ENCODE peak calls at places on chromosomes 12 and 14, in seven cellular contexts. S is thoracic aorta, Q is sigmoid colon, J is PC-3, X is trophoblast cell, Y is transverse colon, B is heart left ventricle. R is an unnamed sample. For H3K9me3, the result is how much of the 10 kb centered on the place peaks cover.

GRCh38 chr14:35940291-35940690 is 114.2 kb downstream of the BRMS1L start:
- DNase-seq in Y (no peak), J (no peak), B (no peak), S (no peak), Q (no peak), X (no peak), R (no peak)

GRCh38 chr12:90909069-90909676 is 45.8 kb downstream of the CCER1 start:
- DNase-seq in S (no peak), X (peak), Q (no peak), J (peak), B (no peak), Y (no peak), R (no peak)

GRCh38 chr12:5656836-5657235 is 224.9 kb downstream of the NTF3 start:
- DNase-seq in Y (no peak), J (no peak), Q (no peak), B (no peak), S (no peak), X (no peak), R (no peak)

GRCh38 chr12:129729170-129729569 is 174.7 kb downstream of the TMEM132D start:
- DNase-seq in S (no peak), J (no peak), B (no peak), Q (no peak), Y (no peak), X (no peak), R (no peak)

GRCh38 chr12:64890873-64891468 is 66.5 kb downstream of the TBC1D30 start:
- DNase-seq in S (no peak), B (no peak), X (no peak), Q (no peak), Y (no peak), J (peak), R (no peak)

GRCh38 chr12:90959538-90960139 is 4.7 kb upstream of the CCER1 start:
- DNase-seq in X (peak), J (peak), S (no peak), Q (no peak), B (no peak), Y (no peak), R (no peak)

GRCh38 chr12:85504624-85505023 is 224.6 kb downstream of the ALX1 start:
- DNase-seq in B (no peak), X (no peak), Q (no peak), J (no peak), S (no peak), Y (no peak), R (no peak)

GRCh38 chr14:93657875-93658274 is 130.4 kb downstream of the PRIMA1 start:
- DNase-seq in X (no peak), Y (no peak), S (no peak), Q (no peak), J (no peak), B (no peak), R (no peak)

GRCh38 chr14:90319173-90319572 is 12.6 kb downstream of the NRDE2 start:
- DNase-seq in B (no peak), X (no peak), Q (no peak), Y (no peak), S (no peak), J (peak), R (no peak)

GRCh38 chr14:52888159-52888558 is 62.7 kb downstream of the FERMT2 start:
- DNase-seq in Y (no peak), J (no peak), S (no peak), Q (no peak), X (no peak), B (no peak), R (no peak)

GRCh38 chr14:26606729-26607128 is 8.9 kb upstream of the NOVA1 start:
- DNase-seq in B (no peak), S (no peak), Q (no peak), J (no peak), Y (no peak), X (no peak), R (no peak)

GRCh38 chr14:33674716-33675115 is 276.2 kb downstream of the EGLN3 start:
- DNase-seq in Y (no peak), Q (no peak), B (no peak), X (no peak), J (no peak), S (no peak), R (no peak)

GRCh38 chr12:110796952-110797351 is 49.8 kb upstream of the CCDC63 start:
- DNase-seq in J (peak), Q (no peak), X (peak), S (no peak), B (no peak), Y (no peak), R (no peak)

GRCh38 chr12:116739381-116739887 is 1.3 kb downstream of the RNFT2 start:
- DNase-seq in X (no peak), S (no peak), J (no peak), B (no peak), Q (no peak), Y (no peak), R (no peak)

GRCh38 chr12:24991209-24992049 is 42.5 kb upstream of the BCAT1 start:
- DNase-seq in X (peak), Q (no peak), Y (no peak), S (no peak), J (peak), B (no peak), R (no peak)

GRCh38 chr12:107108995-107109508 is 15.7 kb upstream of the CRY1 start:
- DNase-seq in J (no peak), Q (no peak), S (no peak), Y (no peak), B (no peak), X (no peak), R (no peak)

GRCh38 chr12:26097046-26097878 is 27.6 kb downstream of the BHLHE41 start:
- DNase-seq in S (no peak), J (peak), B (peak), X (peak), Y (peak), Q (peak), R (peak)

GRCh38 chr12:118404876-118405521 is 28.6 kb downstream of the SUDS3 start:
- DNase-seq in B (no peak), X (peak), Q (peak), J (peak), S (peak), Y (peak), R (peak)

GRCh38 chr14:68711551-68712437 is 81.1 kb downstream of the ZFP36L1 start:
- DNase-seq in J (no peak), Q (peak), S (no peak), X (no peak), Y (no peak), B (no peak), R (peak)

GRCh38 chr12:121916719-121917118 is 1.7 kb upstream of the CFAP251 start:
- DNase-seq in B (no peak), X (no peak), Q (no peak), S (no peak), Y (no peak), J (peak), R (no peak)

GRCh38 chr12:83690465-83690864 is 1003.8 kb downstream of the TMTC2 start:
- DNase-seq in X (no peak), Q (no peak), B (no peak), Y (no peak), S (no peak), J (no peak), R (no peak)

GRCh38 chr12:107296681-107297086 is 203.3 kb upstream of the CRY1 start:
- DNase-seq in X (no peak), S (no peak), B (no peak), J (peak), Y (no peak), Q (no peak), R (no peak)

GRCh38 chr14:66709292-66709691 is 201.3 kb downstream of the GPHN start:
- DNase-seq in X (no peak), B (no peak), Y (no peak), J (peak), S (no peak), Q (no peak), R (no peak)

GRCh38 chr14:56660677-56661389 is 81.2 kb downstream of the TMEM260 start:
- DNase-seq in J (no peak), X (no peak), B (no peak), Y (no peak), S (no peak), Q (no peak), R (no peak)

GRCh38 chr12:12784911-12785814 is at the start of gene APOLD1:
- DNase-seq in J (no peak), B (no peak), Y (no peak), X (no peak), S (no peak), Q (peak), R (no peak)

GRCh38 chr12:75890141-75890540 is 141.4 kb downstream of the PHLDA1 start:
- DNase-seq in X (no peak), Q (no peak), Y (no peak), J (no peak), B (no peak), S (no peak), R (no peak)

GRCh38 chr14:71532349-71532748 is 399.9 kb upstream of the RGS6 start:
- DNase-seq in B (no peak), Y (no peak), J (no peak), S (no peak), Q (no peak), X (no peak), R (no peak)

GRCh38 chr12:57836442-57837375 is 9.8 kb downstream of the CTDSP2 start:
- DNase-seq in S (no peak), B (peak), Y (peak), J (peak), Q (peak), X (no peak), R (no peak)

GRCh38 chr12:51086933-51087332 is 3.5 kb upstream of the CSRNP2 start:
- DNase-seq in S (no peak), Q (no peak), X (no peak), Y (no peak), B (no peak), J (no peak), R (no peak)

DNA sequence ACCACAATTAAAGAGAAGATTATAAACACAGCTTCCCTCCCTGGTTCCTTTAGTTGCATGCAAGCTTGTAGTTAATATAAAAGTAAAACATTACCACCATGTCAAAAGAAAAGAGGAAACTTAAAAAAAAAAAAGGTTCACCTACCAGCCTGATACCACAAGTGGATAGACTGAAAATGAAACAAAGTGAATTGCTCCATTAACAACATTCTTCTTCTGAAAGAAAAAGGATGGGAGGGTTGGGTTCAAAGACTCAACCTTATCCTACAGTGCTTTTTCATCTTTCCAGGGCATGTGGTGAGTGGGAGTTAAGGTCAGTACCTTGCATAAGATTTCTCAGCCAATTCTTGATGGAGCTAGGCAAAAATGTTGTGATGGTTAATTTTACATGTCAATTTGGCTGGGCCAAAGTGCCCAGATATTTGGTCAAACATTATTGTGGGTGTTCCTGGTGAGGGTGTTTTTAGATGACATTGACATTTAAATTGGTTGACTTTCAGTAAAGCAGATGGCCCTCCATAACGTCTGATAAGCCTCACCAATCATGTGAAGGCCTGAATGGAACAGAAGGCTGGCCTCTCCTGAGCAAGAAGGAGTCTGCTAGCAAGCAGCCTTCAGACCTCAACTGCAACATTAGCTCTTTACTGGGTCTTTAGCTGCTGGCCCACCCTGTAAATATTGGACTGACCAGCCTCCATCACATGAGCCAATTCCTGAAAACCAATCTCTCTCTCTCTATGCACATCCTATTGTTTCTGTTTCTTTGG is 28.8 kb downstream of the VCPKMT start:
- DNase-seq in X (no peak), Q (no peak), B (no peak), J (no peak), Y (no peak), S (no peak), R (no peak)
- H3K27ac ChIP-seq in X (no peak), Q (no peak), B (no peak), J (no peak), Y (no peak), S (no peak), R (peak)

DNA sequence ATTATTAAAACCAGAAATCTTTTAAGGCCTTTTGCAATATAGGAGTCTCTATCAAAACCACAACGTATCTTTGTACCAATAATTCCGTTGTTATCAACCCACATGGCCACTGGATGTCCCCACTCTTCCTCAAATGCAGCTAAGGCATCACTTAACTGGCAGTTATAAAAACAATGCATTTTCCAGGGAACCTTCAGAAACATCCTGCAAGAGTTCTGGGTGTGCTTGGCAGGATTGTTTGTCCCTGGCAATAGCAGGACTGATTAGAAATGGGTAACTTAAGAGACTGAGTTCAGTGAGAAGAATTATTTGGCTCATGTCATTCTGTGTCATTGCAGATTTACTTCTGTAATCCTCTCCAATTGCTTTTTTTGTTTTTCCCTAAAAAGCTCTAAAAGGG is 112.0 kb downstream of the SLC15A5 start:
- DNase-seq in S (no peak), X (peak), Q (peak), Y (peak), B (no peak), J (peak), R (no peak)
- H3K9me3 ChIP-seq in S (under half), X (under half), Q (under half), Y (under half), B (under half), J (under half), R (under half)

DNA sequence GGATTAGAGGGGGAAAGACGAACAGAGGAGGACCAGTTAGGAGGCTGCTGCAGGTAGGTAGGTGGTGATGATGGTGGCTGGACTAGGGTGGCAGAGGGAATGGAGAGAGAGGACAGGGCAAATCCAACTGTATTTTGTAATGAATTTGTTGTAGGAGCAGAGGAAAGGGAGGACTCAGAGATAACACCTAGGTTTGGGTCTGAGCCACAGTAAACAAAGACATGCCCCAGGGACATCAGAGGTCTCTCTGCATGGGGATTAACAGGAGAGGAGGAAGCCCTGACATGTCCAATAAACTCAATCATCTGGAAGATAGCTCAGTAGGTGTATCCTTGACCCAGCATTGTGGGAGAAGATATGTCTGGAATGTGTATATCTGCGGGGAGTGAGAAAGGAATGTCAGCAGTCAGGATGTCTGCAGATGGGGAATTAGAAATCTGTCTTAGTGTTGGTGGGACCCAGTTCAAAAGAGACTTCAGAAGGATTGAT is 4.7 kb upstream of the SLC48A1 start:
- DNase-seq in B (no peak), J (peak), Y (no peak), S (no peak), X (peak), Q (no peak), R (no peak)
- H3K27ac ChIP-seq in B (no peak), J (no peak), Y (no peak), S (no peak), X (peak), Q (no peak), R (no peak)

GRCh38 chr14:40280652-40281051 is 848.4 kb upstream of the FBXO33 start:
- DNase-seq in J (peak), Q (no peak), B (no peak), S (no peak), X (no peak), Y (no peak), R (no peak)
- H3K9me3 ChIP-seq in J (under half), Q (under half), B (under half), S (under half), X (under half), Y (under half), R (under half)

DNA sequence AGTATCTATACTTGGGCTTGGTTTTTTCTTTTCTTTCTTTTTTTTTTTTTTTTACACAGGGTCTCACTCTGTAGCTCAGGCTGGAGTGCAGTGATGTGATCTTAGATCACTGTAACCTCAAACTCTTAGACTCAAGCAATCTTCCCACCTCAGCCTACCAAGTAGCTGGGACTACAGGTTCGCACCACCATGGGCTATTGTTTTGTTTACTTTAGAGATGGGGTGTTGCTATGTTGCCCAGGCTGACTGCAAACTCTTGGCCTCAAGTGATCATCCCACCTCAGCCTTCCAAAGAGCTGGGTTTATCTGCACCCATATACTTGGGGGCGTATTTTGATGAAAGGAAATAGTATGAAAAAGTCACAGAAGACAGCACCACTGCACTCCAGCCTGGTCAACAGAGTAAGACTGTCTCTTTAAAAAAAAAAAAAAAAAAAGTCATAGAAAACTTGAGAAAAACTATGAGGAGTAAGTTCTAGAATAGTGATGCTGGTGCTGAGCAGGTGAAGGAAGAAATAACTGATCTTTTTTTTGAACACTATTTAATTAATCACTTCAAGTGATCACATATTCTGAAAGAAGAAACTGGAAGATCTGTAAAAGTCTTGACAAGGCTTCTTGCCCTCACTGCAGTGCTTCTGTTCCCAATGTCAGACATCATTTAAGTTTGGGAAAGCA is 53.8 kb upstream of the NPFF start:
- DNase-seq in S (no peak), J (no peak), B (no peak), X (no peak), Y (no peak), Q (no peak), R (no peak)
- H3K27ac ChIP-seq in S (peak), J (peak), B (no peak), X (no peak), Y (peak), Q (no peak), R (no peak)

DNA sequence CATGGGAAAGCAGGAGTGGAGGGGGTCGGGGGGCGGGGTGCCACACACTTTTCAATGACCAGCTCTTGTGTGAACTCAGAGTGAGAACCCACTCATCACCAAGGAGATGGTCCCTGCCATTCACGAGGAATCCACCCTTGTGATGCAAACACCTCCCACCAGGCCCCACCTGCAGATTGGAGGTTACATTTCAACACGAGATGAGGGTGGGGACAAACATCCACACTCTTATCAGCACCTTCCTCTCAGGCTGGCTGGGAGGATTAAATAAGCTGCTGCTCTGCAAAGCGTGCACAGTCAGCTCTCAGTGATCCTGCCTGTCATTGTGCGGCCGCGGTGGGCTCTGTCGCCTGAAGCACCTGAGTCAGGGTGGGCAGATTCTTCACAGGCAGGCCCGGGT is 39.7 kb downstream of the AACS start:
- DNase-seq in Q (no peak), J (no peak), X (no peak), Y (no peak), S (no peak), B (no peak), R (no peak)
- H3K9me3 ChIP-seq in Q (under half), J (under half), X (under half), Y (under half), S (under half), B (under half), R (under half)

DNA sequence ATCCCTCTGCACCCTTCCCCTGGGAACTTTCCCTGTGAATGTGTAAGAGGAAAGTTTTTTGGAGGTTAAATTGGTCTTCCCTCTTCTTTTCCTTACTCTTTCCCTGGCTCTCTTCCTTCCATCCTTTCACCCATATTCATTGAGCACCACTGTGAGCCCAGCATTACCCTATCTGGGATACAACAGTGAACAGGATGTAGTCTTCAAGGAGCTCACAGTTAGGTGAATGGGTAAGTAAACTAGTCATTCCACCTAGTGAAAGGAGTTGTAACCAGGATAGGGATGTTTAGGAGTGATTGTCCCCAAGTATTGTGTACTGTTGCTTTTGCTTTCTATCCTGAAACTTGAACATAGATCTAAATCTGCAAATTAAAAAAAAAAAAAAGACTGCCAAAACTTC is 123.8 kb downstream of the MYRFL start:
- DNase-seq in B (no peak), J (no peak), S (no peak), Q (no peak), Y (no peak), X (no peak), R (no peak)
- H3K27ac ChIP-seq in B (no peak), J (no peak), S (no peak), Q (no peak), Y (no peak), X (no peak), R (no peak)

GRCh38 chr14:95703341-95703740 is 10.6 kb downstream of the TCL1A start:
- DNase-seq in B (no peak), S (no peak), Q (no peak), J (no peak), Y (no peak), X (no peak), R (no peak)

GRCh38 chr14:95700221-95700976 is 13.5 kb downstream of the TCL1A start:
- DNase-seq in Y (no peak), S (no peak), X (no peak), Q (no peak), J (no peak), B (no peak), R (no peak)

GRCh38 chr14:95699397-95699796 is 13.2 kb downstream of the TCL1B start:
- DNase-seq in X (no peak), J (no peak), B (no peak), Y (no peak), S (no peak), Q (no peak), R (no peak)

GRCh38 chr14:95703805-95704204 is 10.1 kb downstream of the TCL1A start:
- DNase-seq in J (no peak), B (no peak), Q (no peak), X (no peak), Y (no peak), S (no peak), R (no peak)

GRCh38 chr14:95701846-95702221 is 12.1 kb downstream of the TCL1A start:
- DNase-seq in Q (no peak), Y (no peak), J (no peak), S (no peak), B (no peak), X (no peak), R (no peak)
- H3K9me3 ChIP-seq in Q (under half), Y (under half), J (under half), S (under half), B (under half), X (under half), R (under half)